ENCODE peak calls at places on chromosomes 6 and 20, in seven cellular contexts. B is K562, L is neural progenitor cell, Z is MCF 10A, J is cardiac muscle cell, R is endothelial cell, M is fibroblast of lung. A is an unnamed sample.

GRCh38 chr6:46816626-46817025 is 23.4 kb downstream of the MEP1A start:
- DNase-seq in L (no peak), M (no peak), B (no peak), J (no peak), R (no peak), Z (peak), A (no peak)

GRCh38 chr20:36408219-36408618 is 102.1 kb downstream of the DLGAP4 start:
- DNase-seq in J (peak), B (peak), M (no peak), R (peak), Z (peak), L (peak), A (no peak)

GRCh38 chr20:1833728-1834726 is 61.2 kb upstream of the SIRPA start:
- DNase-seq in L (no peak), Z (no peak), R (no peak), B (no peak), J (no peak), M (no peak), A (no peak)

GRCh38 chr20:4689224-4689623 is 32.5 kb upstream of the PRND start:
- DNase-seq in Z (no peak), B (peak), M (no peak), R (no peak), L (no peak), J (no peak), A (no peak)

GRCh38 chr20:14418441-14418840 is 81.0 kb upstream of the FLRT3 start:
- DNase-seq in B (no peak), Z (no peak), R (no peak), L (no peak), M (no peak), J (no peak), A (no peak)

GRCh38 chr6:138157986-138158638 is 3.6 kb upstream of the ARFGEF3 start:
- DNase-seq in Z (no peak), B (no peak), R (no peak), J (peak), M (no peak), L (no peak), A (no peak)

GRCh38 chr6:41553405-41553999 is 7.3 kb downstream of the FOXP4 start:
- DNase-seq in L (no peak), B (no peak), J (no peak), M (no peak), Z (no peak), R (no peak), A (no peak)

GRCh38 chr6:119856136-119856535 is 506.6 kb upstream of the MAN1A1 start:
- DNase-seq in R (no peak), L (no peak), J (no peak), B (no peak), Z (peak), M (no peak), A (no peak)

GRCh38 chr6:9398794-9399373 is 963.5 kb upstream of the SLC35B3 start:
- DNase-seq in L (no peak), B (no peak), J (peak), M (peak), Z (no peak), R (no peak), A (no peak)

GRCh38 chr6:90397929-90398674 is 101.5 kb upstream of the BACH2 start:
- DNase-seq in R (no peak), B (no peak), Z (no peak), M (peak), J (no peak), L (no peak), A (no peak)

GRCh38 chr20:62210496-62210855 is 9.6 kb downstream of the HRH3 start:
- DNase-seq in M (no peak), B (no peak), R (no peak), J (no peak), Z (no peak), L (no peak), A (no peak)

GRCh38 chr6:106158816-106159215 is 72.7 kb downstream of the PRDM1 start:
- DNase-seq in M (peak), J (no peak), B (no peak), Z (no peak), R (no peak), L (no peak), A (no peak)

GRCh38 chr20:60008130-60008808 is 50.0 kb downstream of the CDH26 start:
- DNase-seq in B (no peak), J (no peak), L (no peak), Z (no peak), R (no peak), M (no peak), A (peak)

GRCh38 chr6:68197356-68197755 is 437.7 kb upstream of the ADGRB3 start:
- DNase-seq in L (no peak), J (peak), Z (no peak), M (peak), B (no peak), R (no peak), A (no peak)

GRCh38 chr20:2314759-2315439 is 19.1 kb downstream of the TGM3 start:
- DNase-seq in M (peak), J (peak), Z (peak), B (peak), R (no peak), L (no peak), A (no peak)

GRCh38 chr6:48101277-48101676 is 9.7 kb downstream of the PTCHD4 start:
- DNase-seq in Z (peak), M (peak), L (no peak), J (no peak), R (no peak), B (no peak), A (no peak)

GRCh38 chr6:74137910-74138309 is 441.9 kb downstream of the CD109 start:
- DNase-seq in M (peak), R (no peak), J (peak), Z (peak), L (no peak), B (no peak), A (no peak)

GRCh38 chr6:66599541-66599940 is 892.5 kb upstream of the EYS start:
- DNase-seq in M (no peak), L (no peak), R (no peak), B (no peak), J (no peak), Z (peak), A (no peak)

GRCh38 chr6:156283091-156283490 is 494.1 kb upstream of the ARID1B start:
- DNase-seq in R (no peak), L (no peak), B (no peak), Z (no peak), J (no peak), M (no peak), A (no peak)

GRCh38 chr20:38342196-38342595 is 4.1 kb upstream of the LBP start:
- DNase-seq in B (no peak), J (no peak), L (peak), R (no peak), M (no peak), Z (no peak), A (no peak)

GRCh38 chr20:48350291-48350988 is 477.4 kb downstream of the PREX1 start:
- DNase-seq in J (peak), M (no peak), Z (peak), B (peak), R (peak), L (peak), A (no peak)
- TF ChIP-seq CTCF in J (no peak), M (no peak), Z (peak), B (peak), R (peak), L (peak), A (peak)

GRCh38 chr6:88982720-88983119 is 19.3 kb upstream of the RNGTT start:
- DNase-seq in M (peak), L (peak), R (no peak), Z (peak), B (peak), J (peak), A (no peak)
- TF ChIP-seq CTCF in M (peak), L (peak), R (peak), Z (peak), B (peak), J (peak), A (peak)

GRCh38 chr6:127538750-127539264 is 19.7 kb upstream of the MTCL3 start:
- DNase-seq in R (no peak), L (no peak), J (no peak), B (no peak), M (no peak), Z (no peak), A (no peak)

DNA sequence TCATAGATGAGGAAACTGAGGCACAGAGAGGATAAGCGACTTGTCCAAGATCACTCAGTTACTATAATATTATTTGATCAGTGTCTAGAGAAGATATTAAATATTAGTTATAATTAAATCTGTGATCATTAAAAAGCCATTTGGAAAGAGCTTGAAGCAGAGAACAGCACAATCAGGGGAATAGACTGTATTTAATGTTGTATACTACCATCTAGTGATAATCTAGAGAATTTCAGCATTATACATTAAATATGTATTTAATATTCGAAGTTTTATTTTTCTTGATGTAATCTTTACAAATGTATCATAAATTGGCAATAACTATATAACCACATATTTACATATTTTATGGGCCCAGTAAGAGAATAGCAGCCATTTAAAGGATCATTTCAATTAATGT is 20.2 kb upstream of the MTCL3 start:
- DNase-seq in R (no peak), Z (peak), L (no peak), J (peak), B (no peak), M (peak), A (no peak)
- TF ChIP-seq CTCF in R (no peak), Z (peak), L (peak), J (peak), B (peak), M (peak), A (peak)

GRCh38 chr6:139895205-139895793 is 520.9 kb upstream of the CITED2 start:
- DNase-seq in R (no peak), B (no peak), Z (peak), J (peak), L (no peak), M (no peak), A (no peak)
- TF ChIP-seq CTCF in R (no peak), B (peak), Z (no peak), J (no peak), L (peak), M (no peak), A (peak)

GRCh38 chr6:37679539-37680476 is 17.9 kb downstream of the MDGA1 start:
- DNase-seq in L (no peak), Z (no peak), B (no peak), R (no peak), M (no peak), J (no peak), A (no peak)
- TF ChIP-seq CTCF in L (no peak), Z (no peak), B (no peak), R (no peak), M (no peak), J (no peak), A (no peak)

GRCh38 chr6:26270903-26271639 is 93.9 kb upstream of the BTN3A2 start:
- DNase-seq in M (peak), Z (peak), B (no peak), L (peak), J (peak), R (peak), A (peak)
- TF ChIP-seq CTCF in M (no peak), Z (no peak), B (no peak), L (no peak), J (no peak), R (no peak), A (no peak)

DNA sequence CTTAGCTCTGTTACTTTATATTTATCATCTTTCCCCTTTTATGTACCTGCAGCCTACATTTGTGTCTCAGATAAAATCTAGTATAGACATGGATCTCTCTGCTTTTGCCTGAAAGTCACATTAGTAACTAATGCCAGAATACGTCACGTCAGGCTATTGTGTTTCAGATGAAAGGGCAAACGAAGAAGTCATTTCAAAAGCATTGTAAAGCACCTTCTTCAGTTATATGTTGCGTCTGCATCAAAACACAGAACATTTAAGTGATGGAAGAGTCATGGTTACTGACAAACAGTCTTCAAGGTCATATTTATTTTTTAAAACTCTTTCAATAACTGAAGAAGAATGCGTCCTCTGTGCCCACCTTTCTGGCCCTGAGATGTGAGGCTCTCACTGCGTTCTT is 119.1 kb downstream of the SMOC2 start:
- DNase-seq in B (no peak), J (peak), Z (no peak), M (no peak), L (no peak), R (no peak), A (no peak)
- TF ChIP-seq CTCF in B (no peak), J (no peak), Z (no peak), M (no peak), L (no peak), R (no peak), A (no peak)

DNA sequence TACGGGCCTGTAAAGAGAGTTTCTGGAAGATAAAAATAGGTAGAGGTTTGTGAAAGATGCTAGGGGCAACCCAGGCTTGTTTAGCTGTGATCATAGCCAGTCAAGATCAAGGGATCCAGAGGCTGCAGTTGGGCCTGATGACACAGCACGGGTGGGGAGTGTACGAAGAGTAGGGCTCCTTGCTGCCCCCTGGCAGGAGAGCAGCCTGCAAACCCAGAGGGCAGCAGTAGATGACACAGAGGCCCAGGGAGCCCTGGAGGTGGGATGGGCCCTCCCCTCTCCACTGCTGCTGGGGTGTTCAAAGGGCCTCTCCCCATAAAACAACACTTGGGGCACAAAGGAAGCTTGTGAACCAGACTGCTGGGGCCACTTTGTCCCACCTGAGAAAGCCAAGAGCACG is 47.2 kb downstream of the VEGFA start:
- DNase-seq in R (peak), J (peak), M (no peak), Z (peak), B (peak), L (peak), A (no peak)
- TF ChIP-seq CTCF in R (no peak), J (peak), M (peak), Z (no peak), B (peak), L (peak), A (peak)

A was measured in upper lobe of right lung.